ENCODE peak calls at places on chromosomes 13 and 19, in nine cellular contexts. D, S, C, A, J, E, K, X and U are unnamed samples.

GRCh38 chr13:79741006-79741405 is 260.1 kb downstream of the NDFIP2 start:
- DNase-seq in A (no peak), X (no peak), K (no peak), D (no peak), E (no peak), S (no peak), J (no peak), C (no peak), U (no peak)

GRCh38 chr19:4061178-4061682 is 5.5 kb downstream of the ZBTB7A start:
- DNase-seq in K (no peak), A (no peak), X (no peak), J (peak), E (peak), S (no peak), D (peak), C (peak), U (peak)

GRCh38 chr19:45446295-45446694 is 21.5 kb upstream of the FOSB start:
- DNase-seq in C (peak), D (no peak), E (no peak), X (no peak), S (no peak), J (no peak), K (no peak), A (no peak), U (no peak)

GRCh38 chr19:1591421-1592022 is 1.1 kb downstream of the MBD3 start:
- DNase-seq in D (no peak), E (no peak), A (no peak), X (no peak), S (no peak), C (no peak), J (no peak), K (no peak), U (no peak)

GRCh38 chr19:38270587-38271167 is 6.3 kb downstream of the SPINT2 start:
- DNase-seq in C (peak), K (no peak), X (no peak), J (no peak), S (no peak), E (peak), D (no peak), A (no peak), U (no peak)

GRCh38 chr13:34591801-34592454 is 350.1 kb upstream of the NBEA start:
- DNase-seq in X (no peak), D (no peak), K (no peak), A (no peak), S (no peak), C (no peak), E (no peak), J (no peak), U (peak)

GRCh38 chr19:36373638-36374156 is 5.3 kb downstream of the ZFP14 start:
- DNase-seq in C (no peak), K (no peak), E (no peak), J (no peak), A (no peak), X (no peak), S (no peak), D (no peak), U (no peak)

GRCh38 chr19:12937243-12938053 is 961 bp upstream of the CALR start:
- DNase-seq in E (no peak), A (no peak), C (peak), D (no peak), K (peak), X (no peak), S (peak), J (no peak), U (no peak)

GRCh38 chr19:50173144-50173543 is 10.1 kb upstream of the IZUMO2 start:
- DNase-seq in X (no peak), S (no peak), A (no peak), J (no peak), K (no peak), E (peak), D (no peak), C (no peak), U (no peak)

GRCh38 chr19:54281008-54281728 is at the start of gene LILRB2:
- DNase-seq in X (no peak), S (no peak), K (no peak), J (no peak), E (no peak), A (no peak), D (no peak), C (no peak), U (no peak)

GRCh38 chr19:42251572-42251990 is 3.3 kb downstream of the ERF start:
- DNase-seq in C (peak), X (no peak), J (no peak), K (no peak), E (peak), A (no peak), D (no peak), S (no peak), U (no peak)